ENCODE peak calls at places on chromosome 20, in four cellular contexts. A, I, R and C are unnamed samples.
A peak's percentile ranks its signal among the peaks of the same experiment; 100 is the strongest.

GRCh38 chr20:43543138-43543537 is 15.7 kb upstream of the SGK2 start:
- DNase-seq in A (no peak), I (no peak), R (no peak), C (no peak)

GRCh38 chr20:47428164-47428563 is 71.7 kb upstream of the ZMYND8 start:
- DNase-seq in A (no peak), I (no peak), R (no peak), C (no peak)

GRCh38 chr20:36526521-36527011 is 14.8 kb upstream of the MYL9 start:
- DNase-seq in A (no peak), I (no peak), R (no peak), C (no peak)

GRCh38 chr20:52104546-52105044 is 87.0 kb downstream of the ZFP64 start:
- DNase-seq in A (no peak), I (no peak), R (no peak), C (no peak)

GRCh38 chr20:61659652-61660346 is 405.9 kb downstream of the TAF4 start:
- DNase-seq in A (no peak), I (no peak), R (no peak), C (no peak)

GRCh38 chr20:431012-431904 is 23.2 kb downstream of the RBCK1 start:
- DNase-seq in A (peak; percentile 93), I (peak; percentile 54), R (peak; percentile 69), C (peak; percentile 58)

GRCh38 chr20:5395932-5396727 is 79.4 kb upstream of the PROKR2 start:
- DNase-seq in A (no peak), I (no peak), R (peak; percentile 65), C (no peak)

GRCh38 chr20:38298768-38299288 is 5.1 kb upstream of the BPI start:
- DNase-seq in A (no peak), I (no peak), R (no peak), C (no peak)

GRCh38 chr20:58420798-58421496 is 31.9 kb downstream of the VAPB start:
- DNase-seq in A (no peak), I (peak; percentile 56), R (peak; percentile 3), C (no peak)

GRCh38 chr20:30599990-30600389 is 657.5 kb upstream of the DEFB115 start:
- DNase-seq in A (no peak), I (no peak), R (no peak), C (no peak)

GRCh38 chr20:21505810-21506530 is 7.9 kb downstream of the NKX2-2 start:
- DNase-seq in A (no peak), I (peak; percentile 75), R (peak; percentile 44), C (no peak)

GRCh38 chr20:54014301-54014914 is 56.0 kb downstream of the BCAS1 start:
- DNase-seq in A (no peak), I (no peak), R (no peak), C (no peak)

GRCh38 chr20:60283281-60283680 is 325.1 kb downstream of the CDH26 start:
- DNase-seq in A (no peak), I (no peak), R (no peak), C (no peak)

GRCh38 chr20:9211016-9211760 is 142.3 kb downstream of the PLCB4 start:
- DNase-seq in A (no peak), I (peak; percentile 68), R (no peak), C (no peak)

GRCh38 chr20:22863881-22864280 is 171.2 kb upstream of the SSTR4 start:
- DNase-seq in A (no peak), I (no peak), R (no peak), C (no peak)

GRCh38 chr20:32820000-32820697 is 395 bp downstream of the MAPRE1 start:
- DNase-seq in A (peak; percentile 72), I (peak; percentile 83), R (peak; percentile 15), C (no peak)

GRCh38 chr20:14384411-14384810 is 47.0 kb upstream of the FLRT3 start:
- DNase-seq in A (no peak), I (no peak), R (no peak), C (no peak)

GRCh38 chr20:46905364-46906125 is 10.9 kb downstream of the EYA2 start:
- DNase-seq in A (no peak), I (no peak), R (no peak), C (no peak)

GRCh38 chr20:49281059-49281912 is 3.4 kb upstream of the ZNFX1 start:
- DNase-seq in A (peak; percentile 90), I (peak; percentile 56), R (no peak), C (no peak)

GRCh38 chr20:31769681-31770080 is 30.6 kb downstream of the TPX2 start:
- DNase-seq in A (no peak), I (no peak), R (no peak), C (no peak)

GRCh38 chr20:52923123-52923543 is 49.0 kb upstream of the TSHZ2 start:
- DNase-seq in A (no peak), I (no peak), R (no peak), C (peak; percentile 45)

GRCh38 chr20:25076731-25077609 is 5.0 kb downstream of the VSX1 start:
- DNase-seq in A (peak; percentile 82), I (no peak), R (peak; percentile 73), C (peak; percentile 39)

GRCh38 chr20:12012241-12013222 is 94.8 kb downstream of the BTBD3 start:
- DNase-seq in A (peak; percentile 67), I (peak; percentile 44), R (peak; percentile 31), C (peak; percentile 39)

GRCh38 chr20:40046703-40047102 is 642.3 kb downstream of the MAFB start:
- DNase-seq in A (no peak), I (no peak), R (no peak), C (no peak)

GRCh38 chr20:61331542-61331941 is 79.5 kb downstream of the CDH4 start:
- DNase-seq in A (no peak), I (no peak), R (no peak), C (no peak)

GRCh38 chr20:63413323-63413722 is 52.2 kb upstream of the CHRNA4 start:
- DNase-seq in A (no peak), I (no peak), R (no peak), C (no peak)

GRCh38 chr20:63411151-63411897 is 50.2 kb upstream of the CHRNA4 start:
- DNase-seq in A (no peak), I (no peak), R (no peak), C (no peak)

GRCh38 chr20:63411898-63412631 is 50.9 kb upstream of the CHRNA4 start:
- DNase-seq in A (no peak), I (no peak), R (no peak), C (no peak)

GRCh38 chr20:63413963-63414684 is 53.0 kb upstream of the CHRNA4 start:
- DNase-seq in A (no peak), I (no peak), R (no peak), C (no peak)

DNA sequence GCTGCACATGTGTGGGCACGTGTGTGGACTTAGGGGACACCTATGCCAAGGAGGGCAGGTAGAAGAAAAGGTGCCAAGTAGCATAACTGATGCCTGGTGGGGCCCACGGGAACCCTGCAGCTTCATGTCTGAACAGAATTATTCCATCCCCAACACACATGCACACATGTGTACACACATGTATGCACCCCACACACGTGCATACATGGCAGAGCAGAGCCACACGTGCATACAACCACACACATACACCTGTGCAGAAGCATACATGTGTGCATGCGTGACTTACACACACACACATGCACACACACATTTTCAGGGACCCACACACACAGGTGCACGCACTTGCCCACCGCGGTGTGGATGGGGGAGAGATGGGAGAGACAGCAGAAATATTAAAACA is 51.7 kb upstream of the CHRNA4 start:
- DNase-seq in A (no peak), I (no peak), R (no peak), C (no peak)
- TF ChIP-seq TCF7L2 in A (no peak), I (no peak), R (no peak), C (no peak)

GRCh38 chr20:3927486-3928291 is 38.5 kb downstream of the PANK2 start:
- DNase-seq in A (no peak), I (no peak), R (no peak), C (no peak)
- TF ChIP-seq POLR2AphosphoS5 in A (peak; percentile 58), I (no peak), R (peak; percentile 52), C (no peak)

DNA sequence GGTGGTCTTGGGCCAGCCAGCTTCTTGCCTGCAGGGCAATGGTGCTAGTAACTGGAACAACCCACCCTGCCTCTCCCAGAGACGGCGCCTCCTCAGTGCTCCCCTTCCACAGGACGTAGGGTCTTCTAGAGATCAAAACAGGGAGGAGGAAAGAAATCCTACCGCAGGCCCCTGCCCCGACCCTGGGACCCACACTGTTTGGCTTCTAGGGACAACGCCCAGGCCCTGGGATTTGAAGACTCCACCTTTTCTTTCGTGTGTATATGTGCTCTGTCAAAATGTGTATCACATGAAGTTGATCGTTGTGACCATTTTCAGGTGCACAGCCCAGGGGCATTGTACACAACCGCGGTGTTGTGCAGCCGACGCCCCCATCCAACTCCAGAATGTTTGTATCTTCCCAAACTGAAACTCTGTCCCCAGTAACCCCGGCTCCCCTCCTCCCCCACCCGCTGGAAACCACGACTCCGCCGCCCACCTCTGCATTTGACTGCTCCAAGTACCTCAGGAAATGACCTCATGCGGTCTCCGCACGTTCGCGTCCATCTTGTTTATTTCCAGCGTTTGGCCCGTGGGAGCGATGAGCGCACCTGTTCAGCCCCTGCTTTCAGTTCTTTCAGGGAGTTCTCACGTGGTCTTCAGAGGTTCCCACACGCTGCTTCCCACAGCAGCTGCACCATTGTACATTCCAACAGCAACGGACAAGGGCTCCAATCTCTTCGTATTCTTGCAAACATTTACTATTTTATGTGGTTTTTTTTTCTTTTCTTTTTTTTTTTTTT is 3.4 kb upstream of the BHLHE23 start:
- DNase-seq in A (no peak), I (peak; percentile 45), R (no peak), C (no peak)
- TF ChIP-seq TCF7L2 in A (no peak), I (no peak), R (no peak), C (no peak)

DNA sequence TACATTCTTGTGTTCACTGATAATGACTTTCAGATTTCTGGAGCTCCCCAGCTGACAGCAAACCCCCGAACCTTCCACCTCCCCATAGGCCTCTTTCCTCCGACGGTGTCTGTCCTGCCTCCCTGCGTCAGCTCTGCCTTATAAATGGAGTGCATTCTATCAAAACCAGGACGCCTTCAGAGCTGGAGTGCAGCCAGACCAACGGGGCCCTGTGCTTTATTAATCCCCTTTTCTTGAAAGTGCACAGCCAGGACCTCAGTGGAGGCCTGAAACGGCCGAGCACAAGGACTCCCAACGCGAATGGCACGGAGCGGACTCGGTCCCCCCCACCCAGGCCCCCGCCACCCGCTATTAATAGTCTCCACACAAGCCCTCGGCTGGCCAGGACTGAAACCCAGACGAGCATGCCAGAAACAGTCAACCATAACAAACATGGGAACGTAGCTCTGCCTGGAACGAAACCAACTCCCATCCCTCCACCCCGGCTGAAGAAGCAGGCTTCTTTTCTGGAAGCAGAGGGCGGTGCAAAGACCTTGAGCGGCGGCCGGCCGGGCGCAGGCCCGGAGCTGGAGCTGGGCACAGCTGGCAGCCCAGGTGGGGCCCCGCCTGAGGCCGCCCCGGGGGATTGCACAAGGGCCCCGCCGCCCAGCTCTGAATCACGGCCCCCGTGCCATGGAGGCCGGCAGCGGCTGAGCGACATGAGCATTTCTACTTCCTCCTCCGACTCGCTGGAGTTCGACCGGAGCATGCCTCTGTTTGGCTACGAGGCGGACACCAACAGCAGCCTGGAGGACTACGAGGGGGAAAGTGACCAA is 42.3 kb upstream of the NAA20 start:
- DNase-seq in A (no peak), I (no peak), R (no peak), C (no peak)
- TF ChIP-seq POLR2AphosphoS5 in A (no peak), I (no peak), R (no peak), C (no peak)

GRCh38 chr20:41786158-41786557 is 168.0 kb upstream of the CHD6 start:
- DNase-seq in A (no peak), I (no peak), R (no peak), C (no peak)
- TF ChIP-seq TCF7L2 in A (no peak), I (no peak), R (no peak), C (no peak)